ENCODE peak calls at places on chromosome 18, in five cellular contexts. One of them, this sample, is unnamed.

GRCh38 chr18:77248873-77249582 is 620 bp upstream of the GALR1 start:
- DNase-seq in IMR-90: no peak
- DNase-seq in tibial artery: no peak
- DNase-seq in AG10803: no peak
- DNase-seq in gastrocnemius medialis: no peak
- DNase-seq in this sample: no peak

GRCh38 chr18:61413388-61413787 is 80.2 kb downstream of the CDH20 start:
- DNase-seq in IMR-90: no peak
- DNase-seq in tibial artery: no peak
- DNase-seq in AG10803: no peak
- DNase-seq in gastrocnemius medialis: no peak
- DNase-seq in this sample: no peak

GRCh38 chr18:49723648-49724180 is 89.6 kb downstream of the ACAA2 start:
- DNase-seq in IMR-90: peak
- DNase-seq in tibial artery: no peak
- DNase-seq in AG10803: no peak
- DNase-seq in gastrocnemius medialis: no peak
- DNase-seq in this sample: peak

GRCh38 chr18:74775239-74775638 is 177.6 kb downstream of the ZNF407 start:
- DNase-seq in IMR-90: peak
- DNase-seq in tibial artery: no peak
- DNase-seq in AG10803: peak
- DNase-seq in gastrocnemius medialis: no peak
- DNase-seq in this sample: peak

GRCh38 chr18:21513292-21513691 is 87.2 kb downstream of the ESCO1 start:
- DNase-seq in IMR-90: peak
- DNase-seq in tibial artery: no peak
- DNase-seq in AG10803: peak
- DNase-seq in gastrocnemius medialis: no peak
- DNase-seq in this sample: no peak

GRCh38 chr18:5582054-5582453 is 38.3 kb upstream of the EPB41L3 start:
- DNase-seq in IMR-90: peak
- DNase-seq in tibial artery: no peak
- DNase-seq in AG10803: peak
- DNase-seq in gastrocnemius medialis: no peak
- DNase-seq in this sample: peak

GRCh38 chr18:53941601-53942335 is 282.7 kb downstream of the MBD2 start:
- DNase-seq in IMR-90: no peak
- DNase-seq in tibial artery: no peak
- DNase-seq in AG10803: peak
- DNase-seq in gastrocnemius medialis: no peak
- DNase-seq in this sample: no peak

GRCh38 chr18:77208969-77209368 is 40.7 kb upstream of the GALR1 start:
- DNase-seq in IMR-90: peak
- DNase-seq in tibial artery: no peak
- DNase-seq in AG10803: peak
- DNase-seq in gastrocnemius medialis: peak
- DNase-seq in this sample: peak

GRCh38 chr18:48957616-48958015 is 6.9 kb upstream of the SMAD7 start:
- DNase-seq in IMR-90: no peak
- DNase-seq in tibial artery: no peak
- DNase-seq in AG10803: no peak
- DNase-seq in gastrocnemius medialis: no peak
- DNase-seq in this sample: no peak

GRCh38 chr18:56627991-56628390 is 10.4 kb downstream of the TXNL1 start:
- DNase-seq in IMR-90: peak
- DNase-seq in tibial artery: no peak
- DNase-seq in AG10803: no peak
- DNase-seq in gastrocnemius medialis: no peak
- DNase-seq in this sample: peak

GRCh38 chr18:2898131-2898640 is 51.4 kb downstream of the EMILIN2 start:
- DNase-seq in IMR-90: peak
- DNase-seq in tibial artery: peak
- DNase-seq in AG10803: peak
- DNase-seq in gastrocnemius medialis: no peak
- DNase-seq in this sample: peak

GRCh38 chr18:26556573-26556972 is 8.2 kb upstream of the KCTD1 start:
- DNase-seq in IMR-90: no peak
- DNase-seq in tibial artery: no peak
- DNase-seq in AG10803: peak
- DNase-seq in gastrocnemius medialis: no peak
- DNase-seq in this sample: no peak

GRCh38 chr18:56890632-56891031 is 239.5 kb downstream of the WDR7 start:
- DNase-seq in IMR-90: peak
- DNase-seq in tibial artery: no peak
- DNase-seq in AG10803: peak
- DNase-seq in gastrocnemius medialis: peak
- DNase-seq in this sample: peak

GRCh38 chr18:8175486-8176061 is 433.7 kb upstream of the RAB12 start:
- DNase-seq in IMR-90: no peak
- DNase-seq in tibial artery: no peak
- DNase-seq in AG10803: no peak
- DNase-seq in gastrocnemius medialis: no peak
- DNase-seq in this sample: no peak

GRCh38 chr18:68400889-68401288 is 314.0 kb downstream of the TMX3 start:
- DNase-seq in IMR-90: no peak
- DNase-seq in tibial artery: no peak
- DNase-seq in AG10803: no peak
- DNase-seq in gastrocnemius medialis: no peak
- DNase-seq in this sample: no peak

GRCh38 chr18:52636536-52636935 is 296.5 kb downstream of the DCC start:
- DNase-seq in IMR-90: no peak
- DNase-seq in tibial artery: no peak
- DNase-seq in AG10803: no peak
- DNase-seq in gastrocnemius medialis: no peak
- DNase-seq in this sample: no peak

GRCh38 chr18:41761329-41762028 is 193.6 kb upstream of the PIK3C3 start:
- DNase-seq in IMR-90: peak
- DNase-seq in tibial artery: no peak
- DNase-seq in AG10803: peak
- DNase-seq in gastrocnemius medialis: no peak
- DNase-seq in this sample: peak

GRCh38 chr18:23689616-23690504 is 607 bp downstream of the LAMA3 start:
- DNase-seq in IMR-90: no peak
- DNase-seq in tibial artery: peak
- DNase-seq in AG10803: no peak
- DNase-seq in gastrocnemius medialis: no peak
- DNase-seq in this sample: no peak

GRCh38 chr18:34990571-34990970 is 50.6 kb upstream of the MAPRE2 start:
- DNase-seq in IMR-90: peak
- DNase-seq in tibial artery: peak
- DNase-seq in AG10803: peak
- DNase-seq in gastrocnemius medialis: peak
- DNase-seq in this sample: peak

GRCh38 chr18:57728941-57729511 is 74.1 kb downstream of the ATP8B1 start:
- DNase-seq in IMR-90: peak
- DNase-seq in tibial artery: no peak
- DNase-seq in AG10803: peak
- DNase-seq in gastrocnemius medialis: no peak
- DNase-seq in this sample: no peak

GRCh38 chr18:9095297-9096012 is 7.0 kb upstream of the NDUFV2 start:
- DNase-seq in IMR-90: peak
- DNase-seq in tibial artery: no peak
- DNase-seq in AG10803: no peak
- DNase-seq in gastrocnemius medialis: no peak
- DNase-seq in this sample: no peak

GRCh38 chr18:9951022-9951859 is 37.4 kb downstream of the VAPA start:
- DNase-seq in IMR-90: peak
- DNase-seq in tibial artery: no peak
- DNase-seq in AG10803: peak
- DNase-seq in gastrocnemius medialis: no peak
- DNase-seq in this sample: peak

GRCh38 chr18:57110295-57110694 is 36.6 kb upstream of the BOD1L2 start:
- DNase-seq in IMR-90: no peak
- DNase-seq in tibial artery: no peak
- DNase-seq in AG10803: no peak
- DNase-seq in gastrocnemius medialis: no peak
- DNase-seq in this sample: no peak

GRCh38 chr18:10247402-10248117 is 206.9 kb upstream of the APCDD1 start:
- DNase-seq in IMR-90: no peak
- DNase-seq in tibial artery: no peak
- DNase-seq in AG10803: no peak
- DNase-seq in gastrocnemius medialis: no peak
- DNase-seq in this sample: no peak

GRCh38 chr18:9823805-9824473 is 61.8 kb upstream of the TXNDC2 start:
- DNase-seq in IMR-90: peak
- DNase-seq in tibial artery: no peak
- DNase-seq in AG10803: peak
- DNase-seq in gastrocnemius medialis: peak
- DNase-seq in this sample: peak

GRCh38 chr18:7626922-7627440 is 59.9 kb downstream of the PTPRM start:
- DNase-seq in IMR-90: peak
- DNase-seq in tibial artery: no peak
- DNase-seq in AG10803: peak
- DNase-seq in gastrocnemius medialis: no peak
- DNase-seq in this sample: peak

GRCh38 chr18:31603335-31603734 is 11.7 kb downstream of the TTR start:
- DNase-seq in IMR-90: no peak
- DNase-seq in tibial artery: no peak
- DNase-seq in AG10803: peak
- DNase-seq in gastrocnemius medialis: no peak
- DNase-seq in this sample: peak

GRCh38 chr18:36120297-36120696 is 8.8 kb downstream of the SLC39A6 start:
- DNase-seq in IMR-90: no peak
- DNase-seq in tibial artery: no peak
- DNase-seq in AG10803: no peak
- DNase-seq in gastrocnemius medialis: no peak
- DNase-seq in this sample: no peak

GRCh38 chr18:74856967-74857366 is 259.3 kb downstream of the ZNF407 start:
- DNase-seq in IMR-90: no peak
- DNase-seq in tibial artery: no peak
- DNase-seq in AG10803: no peak
- DNase-seq in gastrocnemius medialis: no peak
- DNase-seq in this sample: no peak

GRCh38 chr18:48693006-48693405 is 154.2 kb downstream of the CTIF start:
- DNase-seq in IMR-90: no peak
- DNase-seq in tibial artery: no peak
- DNase-seq in AG10803: no peak
- DNase-seq in gastrocnemius medialis: no peak
- DNase-seq in this sample: no peak

GRCh38 chr18:69635482-69635881 is 234.8 kb downstream of the DOK6 start:
- DNase-seq in IMR-90: no peak
- DNase-seq in tibial artery: no peak
- DNase-seq in AG10803: no peak
- DNase-seq in gastrocnemius medialis: no peak
- DNase-seq in this sample: no peak

GRCh38 chr18:69631281-69631680 is 230.6 kb downstream of the DOK6 start:
- DNase-seq in IMR-90: no peak
- DNase-seq in tibial artery: no peak
- DNase-seq in AG10803: peak
- DNase-seq in gastrocnemius medialis: no peak
- DNase-seq in this sample: no peak

GRCh38 chr18:69638056-69638455 is 237.4 kb downstream of the DOK6 start:
- DNase-seq in IMR-90: no peak
- DNase-seq in tibial artery: no peak
- DNase-seq in AG10803: no peak
- DNase-seq in gastrocnemius medialis: no peak
- DNase-seq in this sample: no peak

GRCh38 chr18:69636529-69637301 is 236.0 kb downstream of the DOK6 start:
- DNase-seq in IMR-90: no peak
- DNase-seq in tibial artery: no peak
- DNase-seq in AG10803: no peak
- DNase-seq in gastrocnemius medialis: no peak
- DNase-seq in this sample: no peak
- TF ChIP-seq CTCF in IMR-90: peak
- TF ChIP-seq CTCF in tibial artery: no peak
- TF ChIP-seq CTCF in AG10803: peak
- TF ChIP-seq CTCF in gastrocnemius medialis: no peak
- TF ChIP-seq CTCF in this sample: no peak

DNA sequence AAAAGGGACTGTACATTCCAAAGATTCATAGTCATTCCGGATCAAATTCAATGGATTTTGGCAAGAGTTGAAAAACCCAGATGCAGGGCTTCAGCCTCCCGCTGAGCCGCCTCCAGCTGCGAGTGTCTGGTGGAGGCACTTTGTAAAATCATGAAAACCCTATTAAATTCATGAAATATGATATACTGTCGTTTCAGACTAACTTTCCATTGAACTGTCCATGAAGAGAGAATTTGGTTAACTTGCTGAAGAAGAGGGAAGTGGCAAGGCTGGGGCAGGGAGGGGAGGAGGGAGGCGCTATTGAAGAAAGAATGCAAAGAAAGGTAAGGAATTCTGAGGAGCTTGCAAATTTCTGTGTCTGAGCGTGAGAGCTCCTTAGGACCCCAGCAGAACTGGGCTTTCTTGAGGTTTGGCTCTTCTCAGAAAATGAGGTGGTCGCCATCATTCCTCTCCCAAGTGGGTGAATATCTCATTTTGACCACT is 25.7 kb upstream of the SLC14A2 start:
- DNase-seq in IMR-90: peak
- DNase-seq in tibial artery: no peak
- DNase-seq in AG10803: peak
- DNase-seq in gastrocnemius medialis: no peak
- DNase-seq in this sample: peak
- H3K4me3 ChIP-seq in IMR-90: no peak
- H3K4me3 ChIP-seq in tibial artery: no peak
- H3K4me3 ChIP-seq in AG10803: peak
- H3K4me3 ChIP-seq in gastrocnemius medialis: no peak
- H3K4me3 ChIP-seq in this sample: no peak

GRCh38 chr18:59268722-59269562 is 4.3 kb downstream of the RAX start:
- DNase-seq in IMR-90: no peak
- DNase-seq in tibial artery: no peak
- DNase-seq in AG10803: no peak
- DNase-seq in gastrocnemius medialis: no peak
- DNase-seq in this sample: no peak
- TF ChIP-seq CTCF in IMR-90: peak
- TF ChIP-seq CTCF in tibial artery: no peak
- TF ChIP-seq CTCF in AG10803: no peak
- TF ChIP-seq CTCF in gastrocnemius medialis: no peak
- TF ChIP-seq CTCF in this sample: no peak

DNA sequence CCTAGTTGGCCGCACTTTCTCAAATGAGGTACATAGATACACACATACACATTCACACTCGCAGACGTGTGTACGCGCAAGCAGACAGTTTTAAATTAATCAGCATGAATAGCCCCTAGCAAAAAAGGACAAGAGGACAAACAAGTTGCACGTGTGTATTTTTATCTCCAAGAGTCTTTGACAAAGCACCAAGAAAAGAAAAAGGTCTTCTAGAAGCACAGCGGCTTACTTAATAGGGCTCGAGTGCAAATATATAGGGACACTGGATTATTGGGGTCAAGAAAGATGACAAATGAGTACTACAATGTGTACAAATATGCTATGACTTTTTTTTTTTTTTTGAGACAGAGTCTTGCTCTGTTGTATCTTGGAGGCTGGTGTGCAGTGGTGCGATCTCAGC is 1.7 kb upstream of the BCL2 start:
- DNase-seq in IMR-90: no peak
- DNase-seq in tibial artery: no peak
- DNase-seq in AG10803: no peak
- DNase-seq in gastrocnemius medialis: no peak
- DNase-seq in this sample: no peak
- H3K4me3 ChIP-seq in IMR-90: no peak
- H3K4me3 ChIP-seq in tibial artery: no peak
- H3K4me3 ChIP-seq in AG10803: no peak
- H3K4me3 ChIP-seq in gastrocnemius medialis: no peak
- H3K4me3 ChIP-seq in this sample: no peak